ENCODE peak calls at places on chromosomes 7 and 10, in five cellular contexts. G is A549, O is GM12878, Y is HepG2, P is K562. T is an unnamed sample.
A peak's percentile ranks its signal among the peaks of the same experiment; 100 is the strongest.

GRCh38 chr10:119401671-119402395 is 140.7 kb downstream of the RGS10 start:
- DNase-seq in G (peak; percentile 77), O (no peak), Y (peak; percentile 35), P (peak; percentile 14), T (peak; percentile 81)

GRCh38 chr10:112562803-112563663 is 116.0 kb downstream of the VTI1A start:
- DNase-seq in G (peak; percentile 53), O (no peak), Y (peak; percentile 97), P (no peak), T (no peak)

GRCh38 chr7:17706734-17707133 is 233.6 kb downstream of the SNX13 start:
- DNase-seq in G (peak; percentile 80), O (peak; percentile 12), Y (peak; percentile 46), P (peak; percentile 70), T (peak; percentile 74)

GRCh38 chr7:134368851-134369533 is 52.3 kb upstream of the SLC35B4 start:
- DNase-seq in G (peak; percentile 97), O (no peak), Y (peak; percentile 87), P (no peak), T (peak; percentile 84)

GRCh38 chr10:124592101-124592500 is 130.5 kb downstream of the LHPP start:
- DNase-seq in G (no peak), O (no peak), Y (no peak), P (no peak), T (no peak)

GRCh38 chr10:127853868-127854768 is 38.6 kb downstream of the CLRN3 start:
- DNase-seq in G (peak; percentile 60), O (no peak), Y (peak; percentile 27), P (peak; percentile 45), T (peak; percentile 63)

GRCh38 chr10:33347227-33347626 is 12.8 kb upstream of the NRP1 start:
- DNase-seq in G (no peak), O (no peak), Y (no peak), P (no peak), T (no peak)

GRCh38 chr7:114375914-114376313 is 38.7 kb upstream of the FOXP2 start:
- DNase-seq in G (no peak), O (no peak), Y (no peak), P (no peak), T (no peak)

GRCh38 chr7:93147358-93147757 is 827 bp downstream of the SAMD9L start:
- DNase-seq in G (peak; percentile 11), O (peak; percentile 51), Y (no peak), P (peak; percentile 26), T (peak; percentile 76)

GRCh38 chr10:69721690-69722310 is 79.9 kb upstream of the COL13A1 start:
- DNase-seq in G (no peak), O (no peak), Y (no peak), P (no peak), T (peak; percentile 34)

GRCh38 chr7:140525741-140526140 is 46.4 kb upstream of the MKRN1 start:
- DNase-seq in G (no peak), O (no peak), Y (no peak), P (peak; percentile 56), T (no peak)

GRCh38 chr10:6114758-6115410 is 26.1 kb downstream of the RBM17 start:
- DNase-seq in G (peak; percentile 46), O (no peak), Y (no peak), P (no peak), T (peak; percentile 60)

GRCh38 chr7:150934045-150934766 is 43.9 kb downstream of the KCNH2 start:
- DNase-seq in G (no peak), O (no peak), Y (no peak), P (no peak), T (no peak)

GRCh38 chr10:43351301-43351700 is 20.1 kb upstream of the FXYD4 start:
- DNase-seq in G (no peak), O (no peak), Y (no peak), P (no peak), T (no peak)

GRCh38 chr10:37275216-37275777 is 149.9 kb downstream of the ANKRD30A start:
- DNase-seq in G (no peak), O (no peak), Y (no peak), P (no peak), T (no peak)

GRCh38 chr7:92766461-92767003 is 69.8 kb downstream of the CDK6 start:
- DNase-seq in G (peak; percentile 76), O (no peak), Y (peak; percentile 53), P (no peak), T (peak; percentile 47)

GRCh38 chr7:151984612-151985011 is 28.4 kb downstream of the GALNTL5 start:
- DNase-seq in G (no peak), O (no peak), Y (peak; percentile 5), P (no peak), T (no peak)

GRCh38 chr10:30433286-30433778 is 652 bp upstream of the MAP3K8 start:
- DNase-seq in G (peak; percentile 90), O (no peak), Y (peak; percentile 77), P (peak; percentile 75), T (peak; percentile 73)

GRCh38 chr7:47778153-47778661 is 170.1 kb downstream of the PKD1L1 start:
- DNase-seq in G (peak; percentile 82), O (no peak), Y (peak; percentile 87), P (no peak), T (no peak)

GRCh38 chr7:113793171-113793570 is 125.6 kb downstream of the PPP1R3A start:
- DNase-seq in G (no peak), O (no peak), Y (no peak), P (no peak), T (no peak)

GRCh38 chr10:125633517-125633999 is 49.4 kb downstream of the TEX36 start:
- DNase-seq in G (peak; percentile 60), O (no peak), Y (no peak), P (no peak), T (peak; percentile 75)

GRCh38 chr7:3309140-3309539 is 8.1 kb downstream of the SDK1 start:
- DNase-seq in G (no peak), O (no peak), Y (no peak), P (no peak), T (no peak)

GRCh38 chr7:158407581-158408331 is 179.9 kb downstream of the PTPRN2 start:
- DNase-seq in G (peak; percentile 76), O (no peak), Y (peak; percentile 55), P (peak; percentile 67), T (no peak)

GRCh38 chr10:126135939-126136595 is 239.7 kb downstream of the FANK1 start:
- DNase-seq in G (no peak), O (no peak), Y (no peak), P (no peak), T (no peak)

GRCh38 chr10:565676-566075 is 123.8 kb downstream of the DIP2C start:
- DNase-seq in G (no peak), O (no peak), Y (no peak), P (no peak), T (no peak)

GRCh38 chr10:3785849-3786290 is 861 bp upstream of the KLF6 start:
- DNase-seq in G (peak; percentile 64), O (no peak), Y (no peak), P (peak; percentile 66), T (peak; percentile 60)

GRCh38 chr10:15879058-15879457 is 18.8 kb upstream of the MINDY3 start:
- DNase-seq in G (peak; percentile 46), O (no peak), Y (peak; percentile 44), P (peak; percentile 49), T (peak; percentile 66)

GRCh38 chr7:2105280-2105679 is 127.5 kb downstream of the MAD1L1 start:
- DNase-seq in G (no peak), O (no peak), Y (no peak), P (no peak), T (no peak)

GRCh38 chr7:36644625-36645422 is 79.5 kb downstream of the AOAH start:
- DNase-seq in G (no peak), O (no peak), Y (no peak), P (no peak), T (no peak)

GRCh38 chr7:75966209-75966961 is 28.0 kb downstream of the TMEM120A start:
- DNase-seq in G (no peak), O (no peak), Y (no peak), P (no peak), T (no peak)

GRCh38 chr7:2209146-2209960 is 23.4 kb downstream of the MAD1L1 start:
- DNase-seq in G (peak; percentile 52), O (peak; percentile 32), Y (peak; percentile 30), P (peak; percentile 65), T (peak; percentile 55)

GRCh38 chr10:52318822-52319464 is 4.9 kb downstream of the DKK1 start:
- DNase-seq in G (peak; percentile 94), O (no peak), Y (peak; percentile 69), P (no peak), T (peak; percentile 93)

GRCh38 chr7:98364220-98364619 is 36.7 kb downstream of the BAIAP2L1 start:
- DNase-seq in G (no peak), O (no peak), Y (no peak), P (no peak), T (no peak)

GRCh38 chr7:14748461-14748860 is 154.1 kb downstream of the DGKB start:
- DNase-seq in G (no peak), O (no peak), Y (no peak), P (no peak), T (peak; percentile 95)
- TF ChIP-seq MYC in G (no peak), O (no peak), Y (no peak), P (no peak), T (no peak)

DNA sequence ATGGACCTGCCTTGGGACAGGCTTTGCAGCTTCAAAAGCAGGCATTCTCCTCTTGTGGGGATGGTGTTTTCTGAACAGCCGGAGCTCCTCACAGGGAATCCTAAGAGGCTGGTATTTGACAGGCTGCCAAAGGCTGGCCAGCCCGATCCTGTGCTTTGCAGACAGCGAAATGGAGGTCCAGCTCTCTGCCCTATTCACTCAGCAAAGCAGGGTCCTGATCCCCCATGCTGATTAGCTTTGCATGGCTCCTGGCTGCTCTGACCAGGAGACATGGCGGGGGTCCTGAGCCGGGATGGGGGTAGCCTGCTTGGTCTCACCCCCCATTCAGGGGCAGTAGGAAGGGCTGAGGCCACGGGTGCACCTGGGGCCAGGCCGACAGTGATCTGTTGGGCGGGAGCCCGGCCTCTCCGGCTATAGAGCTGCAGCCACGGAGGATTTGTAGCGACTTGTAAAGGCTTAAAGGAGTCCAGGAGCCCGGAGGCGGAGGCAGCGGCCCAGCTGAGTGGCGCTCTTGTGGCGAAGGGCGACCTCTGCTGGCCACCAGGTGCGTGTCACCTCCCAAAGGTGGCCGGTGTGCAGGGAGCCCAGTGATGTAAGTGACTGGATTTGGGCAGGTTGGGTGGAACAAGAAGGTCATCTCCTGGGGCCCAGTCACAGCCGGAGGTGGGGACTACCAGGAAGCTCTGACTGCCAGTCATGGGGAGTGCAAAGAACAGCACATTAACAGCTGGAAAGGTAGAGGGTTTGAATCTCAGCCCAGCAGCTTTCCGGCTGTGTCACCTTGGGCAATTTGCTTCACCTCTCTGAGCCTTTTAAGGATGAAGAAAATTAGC is 126.5 kb downstream of the ZMIZ1 start:
- DNase-seq in G (peak; percentile 88), O (no peak), Y (peak; percentile 71), P (peak; percentile 95), T (peak; percentile 84)
- TF ChIP-seq POLR2A in G (no peak), O (no peak), Y (no peak), P (no peak), T (no peak)

GRCh38 chr7:27263781-27264180 is 21.2 kb downstream of the EVX1 start:
- DNase-seq in G (no peak), O (no peak), Y (no peak), P (no peak), T (no peak)
- H3K4me2 ChIP-seq in G (no peak overlapping the region), O (no peak overlapping the region), Y (no peak overlapping the region), P (no peak overlapping the region), T (no peak overlapping the region)

GRCh38 chr7:69953319-69954067 is 355.2 kb downstream of the AUTS2 start:
- DNase-seq in G (no peak), O (no peak), Y (no peak), P (no peak), T (no peak)

GRCh38 chr7:69962077-69962855 is 364.0 kb downstream of the AUTS2 start:
- DNase-seq in G (no peak), O (peak; percentile 25), Y (no peak), P (no peak), T (no peak)

GRCh38 chr7:69961396-69961795 is 363.1 kb downstream of the AUTS2 start:
- DNase-seq in G (no peak), O (no peak), Y (no peak), P (no peak), T (no peak)

GRCh38 chr7:69962856-69963149 is 364.5 kb downstream of the AUTS2 start:
- DNase-seq in G (no peak), O (peak; percentile 39), Y (no peak), P (no peak), T (no peak)

GRCh38 chr7:69957661-69958060 is 359.4 kb downstream of the AUTS2 start:
- DNase-seq in G (no peak), O (no peak), Y (no peak), P (no peak), T (no peak)
- TF ChIP-seq MYC in G (no peak), O (no peak), Y (no peak), P (no peak), T (no peak)

T was measured in endothelial cell of umbilical vein.